ENCODE peak calls at places on chromosome 20, in six cellular contexts. One of them, this sample, is unnamed.

GRCh38 chr20:23887856-23888255 is 8.3 kb upstream of the CST5 start:
- DNase-seq in astrocyte of the spinal cord: no peak
- DNase-seq in HTR-8/SVneo: no peak
- DNase-seq in GM10248: no peak
- DNase-seq in GM03348: no peak
- DNase-seq in dermis microvascular lymphatic vessel endothelial cell: no peak
- DNase-seq in this sample: no peak

GRCh38 chr20:23047738-23048214 is 1.7 kb downstream of the THBD start:
- DNase-seq in GM03348: peak; percentile 20
- DNase-seq in astrocyte of the spinal cord: no peak
- DNase-seq in HTR-8/SVneo: no peak
- DNase-seq in dermis microvascular lymphatic vessel endothelial cell: peak; percentile 47
- DNase-seq in GM10248: no peak
- DNase-seq in this sample: no peak

GRCh38 chr20:44404204-44405181 is 49.0 kb downstream of the HNF4A start:
- DNase-seq in GM10248: no peak
- DNase-seq in dermis microvascular lymphatic vessel endothelial cell: no peak
- DNase-seq in astrocyte of the spinal cord: no peak
- DNase-seq in HTR-8/SVneo: no peak
- DNase-seq in GM03348: no peak
- DNase-seq in this sample: no peak

GRCh38 chr20:3046677-3047462 is 1.0 kb downstream of the MRPS26 start:
- DNase-seq in dermis microvascular lymphatic vessel endothelial cell: peak; percentile 32
- DNase-seq in GM03348: no peak
- DNase-seq in HTR-8/SVneo: no peak
- DNase-seq in GM10248: peak; percentile 43
- DNase-seq in astrocyte of the spinal cord: peak; percentile 19
- DNase-seq in this sample: peak; percentile 53

GRCh38 chr20:37681384-37681977 is 12.3 kb upstream of the CTNNBL1 start:
- DNase-seq in GM10248: no peak
- DNase-seq in dermis microvascular lymphatic vessel endothelial cell: no peak
- DNase-seq in HTR-8/SVneo: no peak
- DNase-seq in astrocyte of the spinal cord: no peak
- DNase-seq in GM03348: no peak
- DNase-seq in this sample: no peak

GRCh38 chr20:35539756-35540212 is 2.1 kb upstream of the ERGIC3 start:
- DNase-seq in HTR-8/SVneo: no peak
- DNase-seq in GM03348: no peak
- DNase-seq in astrocyte of the spinal cord: no peak
- DNase-seq in dermis microvascular lymphatic vessel endothelial cell: no peak
- DNase-seq in GM10248: peak; percentile 82
- DNase-seq in this sample: no peak

GRCh38 chr20:57902478-57902877 is 192.7 kb upstream of the PMEPA1 start:
- DNase-seq in dermis microvascular lymphatic vessel endothelial cell: no peak
- DNase-seq in astrocyte of the spinal cord: peak; percentile 79
- DNase-seq in GM03348: peak; percentile 89
- DNase-seq in HTR-8/SVneo: peak; percentile 79
- DNase-seq in GM10248: no peak
- DNase-seq in this sample: no peak

GRCh38 chr20:52219441-52219840 is 27.9 kb upstream of the ZFP64 start:
- DNase-seq in GM03348: no peak
- DNase-seq in GM10248: no peak
- DNase-seq in dermis microvascular lymphatic vessel endothelial cell: peak; percentile 39
- DNase-seq in HTR-8/SVneo: no peak
- DNase-seq in astrocyte of the spinal cord: no peak
- DNase-seq in this sample: no peak

This sample was measured in A549.